ENCODE peak calls at places on chromosome 10, in ten cellular contexts. One of them, this sample, is unnamed.

GRCh38 chr10:73648252-73648651 is 7.0 kb upstream of the MYOZ1 start:
- DNase-seq in EH: no peak
- DNase-seq in HT1080: no peak
- DNase-seq in NCI-H524: no peak
- DNase-seq in chondrocyte: no peak
- DNase-seq in A549: no peak
- DNase-seq in MCF 10A: no peak
- DNase-seq in HTR-8/SVneo: no peak
- DNase-seq in stimulated activated CD8-positive, alpha-beta memory T cell treated with anti-CD3 and anti-CD28 coated beads, Interleukin-7, amount 100 ng/mL, for 1 hour: no peak
- DNase-seq in WTC11: peak
- DNase-seq in this sample: no peak

GRCh38 chr10:119370046-119370770 is 162.8 kb downstream of the GRK5 start:
- DNase-seq in EH: peak
- DNase-seq in HT1080: no peak
- DNase-seq in NCI-H524: no peak
- DNase-seq in chondrocyte: peak
- DNase-seq in A549: no peak
- DNase-seq in MCF 10A: no peak
- DNase-seq in HTR-8/SVneo: no peak
- DNase-seq in stimulated activated CD8-positive, alpha-beta memory T cell treated with anti-CD3 and anti-CD28 coated beads, Interleukin-7, amount 100 ng/mL, for 1 hour: no peak
- DNase-seq in WTC11: no peak
- DNase-seq in this sample: no peak

GRCh38 chr10:63120554-63120953 is 12.6 kb upstream of the NRBF2 start:
- DNase-seq in EH: peak
- DNase-seq in HT1080: peak
- DNase-seq in NCI-H524: peak
- DNase-seq in chondrocyte: no peak
- DNase-seq in A549: no peak
- DNase-seq in MCF 10A: no peak
- DNase-seq in HTR-8/SVneo: no peak
- DNase-seq in stimulated activated CD8-positive, alpha-beta memory T cell treated with anti-CD3 and anti-CD28 coated beads, Interleukin-7, amount 100 ng/mL, for 1 hour: no peak
- DNase-seq in WTC11: no peak
- DNase-seq in this sample: no peak

GRCh38 chr10:5107860-5108526 is 13.8 kb downstream of the AKR1C3 start:
- DNase-seq in EH: no peak
- DNase-seq in HT1080: no peak
- DNase-seq in NCI-H524: no peak
- DNase-seq in chondrocyte: no peak
- DNase-seq in A549: no peak
- DNase-seq in MCF 10A: no peak
- DNase-seq in HTR-8/SVneo: no peak
- DNase-seq in stimulated activated CD8-positive, alpha-beta memory T cell treated with anti-CD3 and anti-CD28 coated beads, Interleukin-7, amount 100 ng/mL, for 1 hour: no peak
- DNase-seq in WTC11: no peak
- DNase-seq in this sample: no peak

GRCh38 chr10:33123680-33124079 is 165.7 kb upstream of the ITGB1 start:
- DNase-seq in EH: peak
- DNase-seq in HT1080: no peak
- DNase-seq in NCI-H524: no peak
- DNase-seq in chondrocyte: no peak
- DNase-seq in A549: no peak
- DNase-seq in MCF 10A: no peak
- DNase-seq in HTR-8/SVneo: no peak
- DNase-seq in stimulated activated CD8-positive, alpha-beta memory T cell treated with anti-CD3 and anti-CD28 coated beads, Interleukin-7, amount 100 ng/mL, for 1 hour: no peak
- DNase-seq in WTC11: no peak
- DNase-seq in this sample: no peak

GRCh38 chr10:80196270-80196949 is 8.9 kb downstream of the ANXA11 start:
- DNase-seq in EH: peak
- DNase-seq in HT1080: peak
- DNase-seq in NCI-H524: no peak
- DNase-seq in chondrocyte: no peak
- DNase-seq in A549: no peak
- DNase-seq in MCF 10A: peak
- DNase-seq in HTR-8/SVneo: no peak
- DNase-seq in stimulated activated CD8-positive, alpha-beta memory T cell treated with anti-CD3 and anti-CD28 coated beads, Interleukin-7, amount 100 ng/mL, for 1 hour: no peak
- DNase-seq in WTC11: no peak
- DNase-seq in this sample: peak

GRCh38 chr10:132452651-132453469 is 55.9 kb downstream of the PWWP2B start:
- DNase-seq in EH: peak
- DNase-seq in HT1080: peak
- DNase-seq in NCI-H524: no peak
- DNase-seq in chondrocyte: peak
- DNase-seq in A549: peak
- DNase-seq in MCF 10A: peak
- DNase-seq in HTR-8/SVneo: peak
- DNase-seq in stimulated activated CD8-positive, alpha-beta memory T cell treated with anti-CD3 and anti-CD28 coated beads, Interleukin-7, amount 100 ng/mL, for 1 hour: peak
- DNase-seq in WTC11: peak
- DNase-seq in this sample: peak

GRCh38 chr10:1938317-1938716 is 201.0 kb upstream of the ADARB2 start:
- DNase-seq in EH: no peak
- DNase-seq in HT1080: no peak
- DNase-seq in NCI-H524: no peak
- DNase-seq in chondrocyte: no peak
- DNase-seq in A549: no peak
- DNase-seq in MCF 10A: no peak
- DNase-seq in HTR-8/SVneo: no peak
- DNase-seq in stimulated activated CD8-positive, alpha-beta memory T cell treated with anti-CD3 and anti-CD28 coated beads, Interleukin-7, amount 100 ng/mL, for 1 hour: no peak
- DNase-seq in WTC11: no peak
- DNase-seq in this sample: peak

GRCh38 chr10:60281792-60282353 is 107.8 kb downstream of the ANK3 start:
- DNase-seq in EH: no peak
- DNase-seq in HT1080: no peak
- DNase-seq in NCI-H524: no peak
- DNase-seq in chondrocyte: no peak
- DNase-seq in A549: no peak
- DNase-seq in MCF 10A: no peak
- DNase-seq in HTR-8/SVneo: no peak
- DNase-seq in stimulated activated CD8-positive, alpha-beta memory T cell treated with anti-CD3 and anti-CD28 coated beads, Interleukin-7, amount 100 ng/mL, for 1 hour: no peak
- DNase-seq in WTC11: no peak
- DNase-seq in this sample: no peak

GRCh38 chr10:132512693-132513345 is 24.8 kb upstream of the INPP5A start:
- DNase-seq in EH: no peak
- DNase-seq in HT1080: no peak
- DNase-seq in NCI-H524: no peak
- DNase-seq in chondrocyte: no peak
- DNase-seq in A549: no peak
- DNase-seq in MCF 10A: no peak
- DNase-seq in HTR-8/SVneo: no peak
- DNase-seq in stimulated activated CD8-positive, alpha-beta memory T cell treated with anti-CD3 and anti-CD28 coated beads, Interleukin-7, amount 100 ng/mL, for 1 hour: no peak
- DNase-seq in WTC11: no peak
- DNase-seq in this sample: no peak

GRCh38 chr10:80324891-80325364 is 31.6 kb downstream of the DYDC1 start:
- DNase-seq in EH: no peak
- DNase-seq in HT1080: no peak
- DNase-seq in NCI-H524: no peak
- DNase-seq in chondrocyte: no peak
- DNase-seq in A549: no peak
- DNase-seq in MCF 10A: no peak
- DNase-seq in HTR-8/SVneo: no peak
- DNase-seq in stimulated activated CD8-positive, alpha-beta memory T cell treated with anti-CD3 and anti-CD28 coated beads, Interleukin-7, amount 100 ng/mL, for 1 hour: no peak
- DNase-seq in WTC11: no peak
- DNase-seq in this sample: no peak

GRCh38 chr10:34109952-34110702 is 705.0 kb downstream of the PARD3 start:
- DNase-seq in EH: peak
- DNase-seq in HT1080: peak
- DNase-seq in NCI-H524: no peak
- DNase-seq in chondrocyte: no peak
- DNase-seq in A549: peak
- DNase-seq in MCF 10A: peak
- DNase-seq in HTR-8/SVneo: peak
- DNase-seq in stimulated activated CD8-positive, alpha-beta memory T cell treated with anti-CD3 and anti-CD28 coated beads, Interleukin-7, amount 100 ng/mL, for 1 hour: no peak
- DNase-seq in WTC11: no peak
- DNase-seq in this sample: no peak

GRCh38 chr10:52252322-52252721 is 61.8 kb upstream of the DKK1 start:
- DNase-seq in EH: no peak
- DNase-seq in HT1080: no peak
- DNase-seq in NCI-H524: no peak
- DNase-seq in chondrocyte: no peak
- DNase-seq in A549: no peak
- DNase-seq in MCF 10A: no peak
- DNase-seq in HTR-8/SVneo: no peak
- DNase-seq in stimulated activated CD8-positive, alpha-beta memory T cell treated with anti-CD3 and anti-CD28 coated beads, Interleukin-7, amount 100 ng/mL, for 1 hour: no peak
- DNase-seq in WTC11: no peak
- DNase-seq in this sample: no peak

GRCh38 chr10:122477436-122477835 is 16.1 kb downstream of the HTRA1 start:
- DNase-seq in EH: no peak
- DNase-seq in HT1080: no peak
- DNase-seq in NCI-H524: no peak
- DNase-seq in chondrocyte: no peak
- DNase-seq in A549: no peak
- DNase-seq in MCF 10A: no peak
- DNase-seq in HTR-8/SVneo: no peak
- DNase-seq in stimulated activated CD8-positive, alpha-beta memory T cell treated with anti-CD3 and anti-CD28 coated beads, Interleukin-7, amount 100 ng/mL, for 1 hour: no peak
- DNase-seq in WTC11: no peak
- DNase-seq in this sample: no peak

GRCh38 chr10:3167611-3168330 is 4.8 kb downstream of the PITRM1 start:
- DNase-seq in EH: no peak
- DNase-seq in HT1080: no peak
- DNase-seq in NCI-H524: no peak
- DNase-seq in chondrocyte: no peak
- DNase-seq in A549: no peak
- DNase-seq in MCF 10A: no peak
- DNase-seq in HTR-8/SVneo: no peak
- DNase-seq in stimulated activated CD8-positive, alpha-beta memory T cell treated with anti-CD3 and anti-CD28 coated beads, Interleukin-7, amount 100 ng/mL, for 1 hour: no peak
- DNase-seq in WTC11: no peak
- DNase-seq in this sample: no peak

GRCh38 chr10:110471566-110472139 is 26.1 kb upstream of the DUSP5 start:
- DNase-seq in EH: peak
- DNase-seq in HT1080: no peak
- DNase-seq in NCI-H524: no peak
- DNase-seq in chondrocyte: no peak
- DNase-seq in A549: no peak
- DNase-seq in MCF 10A: no peak
- DNase-seq in HTR-8/SVneo: no peak
- DNase-seq in stimulated activated CD8-positive, alpha-beta memory T cell treated with anti-CD3 and anti-CD28 coated beads, Interleukin-7, amount 100 ng/mL, for 1 hour: no peak
- DNase-seq in WTC11: no peak
- DNase-seq in this sample: no peak